ENCODE peak calls at places on chromosomes 3 and 15, in seven cellular contexts. S, N, U, W, O, G and Y are unnamed samples.

GRCh38 chr3:48039487-48040190 is 23.4 kb upstream of the MAP4 start:
- DNase-seq in S (no peak), N (peak; percentile 63), U (peak; percentile 13), W (peak; percentile 79), O (no peak), G (peak; percentile 7), Y (no peak)

GRCh38 chr3:135860761-135861160 is 104.8 kb upstream of the PPP2R3A start:
- DNase-seq in S (no peak), N (no peak), U (no peak), W (no peak), O (no peak), G (no peak), Y (no peak)

GRCh38 chr3:99084825-99085224 is 183.3 kb upstream of the DCBLD2 start:
- DNase-seq in S (no peak), N (no peak), U (no peak), W (no peak), O (peak; percentile 97), G (no peak), Y (no peak)

GRCh38 chr15:31365655-31366127 is 39.1 kb downstream of the KLF13 start:
- DNase-seq in S (no peak), N (peak; percentile 59), U (peak; percentile 70), W (peak; percentile 92), O (peak; percentile 52), G (peak; percentile 75), Y (peak; percentile 75)

GRCh38 chr3:98372445-98372844 is 18.0 kb upstream of the OR5K3 start:
- DNase-seq in S (no peak), N (no peak), U (no peak), W (no peak), O (no peak), G (no peak), Y (no peak)

GRCh38 chr3:124565013-124565412 is 165.2 kb upstream of the UMPS start:
- DNase-seq in S (peak; percentile 53), N (peak; percentile 74), U (peak; percentile 78), W (peak; percentile 59), O (peak; percentile 24), G (peak; percentile 71), Y (no peak)

GRCh38 chr15:26892119-26892518 is 25.3 kb downstream of the GABRA5 start:
- DNase-seq in S (no peak), N (no peak), U (no peak), W (no peak), O (no peak), G (no peak), Y (no peak)

GRCh38 chr3:79515072-79515471 is 252.7 kb downstream of the ROBO1 start:
- DNase-seq in S (no peak), N (no peak), U (no peak), W (no peak), O (peak; percentile 27), G (no peak), Y (no peak)

GRCh38 chr15:56739474-56739873 is 6.2 kb upstream of the ZNF280D start:
- DNase-seq in S (no peak), N (no peak), U (no peak), W (no peak), O (no peak), G (no peak), Y (no peak)